ENCODE peak calls at places on chromosomes 7 and 10, in ten cellular contexts. N is neural crest cell, V is GM20000, I is substantia nigra, U is iPS DF 6.9, R is transverse colon, D is left ventricle myocardium inferior, X is hippocampal formation, K is MG63, Y is anterior cingulate cortex. E is an unnamed sample.

GRCh38 chr7:35405461-35405860 is 151.6 kb upstream of the TBX20 start:
- DNase-seq in N (no peak), V (no peak), I (no peak), U (no peak), R (no peak), D (no peak), X (no peak), K (no peak), Y (no peak), E (no peak)

GRCh38 chr10:11863353-11864105 is 40.4 kb downstream of the PROSER2 start:
- DNase-seq in N (no peak), V (peak; percentile 74), I (no peak), U (no peak), R (no peak), D (no peak), X (no peak), K (no peak), Y (no peak), E (no peak)

GRCh38 chr10:93149761-93150160 is 76.1 kb downstream of the CYP26A1 start:
- DNase-seq in N (no peak), V (no peak), I (no peak), U (no peak), R (no peak), D (no peak), X (no peak), K (peak; percentile 22), Y (no peak), E (no peak)

GRCh38 chr10:101050206-101051069 is 11.4 kb upstream of the KAZALD1 start:
- DNase-seq in N (peak; percentile 84), V (peak; percentile 87), I (no peak), U (no peak), R (peak; percentile 77), D (peak; percentile 49), X (no peak), K (peak; percentile 60), Y (no peak), E (peak; percentile 90)

GRCh38 chr7:142689439-142690168 is 59.7 kb upstream of the PRSS1 start:
- DNase-seq in N (no peak), V (no peak), I (no peak), U (no peak), R (no peak), D (no peak), X (no peak), K (no peak), Y (no peak), E (no peak)

GRCh38 chr7:43766564-43766963 is 8.1 kb downstream of the BLVRA start:
- DNase-seq in N (no peak), V (no peak), I (no peak), U (no peak), R (no peak), D (no peak), X (no peak), K (no peak), Y (no peak), E (peak; percentile 43)

GRCh38 chr7:141246426-141246825 is 172.6 kb downstream of the TMEM178B start:
- DNase-seq in N (no peak), V (no peak), I (no peak), U (no peak), R (no peak), D (no peak), X (no peak), K (no peak), Y (no peak), E (no peak)

GRCh38 chr7:43808410-43808809 is 49.9 kb downstream of the BLVRA start:
- DNase-seq in N (no peak), V (no peak), I (no peak), U (no peak), R (no peak), D (no peak), X (no peak), K (no peak), Y (no peak), E (no peak)

GRCh38 chr10:80319725-80320290 is 30.4 kb upstream of the MAT1A start:
- DNase-seq in N (no peak), V (no peak), I (no peak), U (no peak), R (no peak), D (no peak), X (no peak), K (no peak), Y (no peak), E (no peak)

GRCh38 chr7:82382276-82382675 is 61.3 kb downstream of the CACNA2D1 start:
- DNase-seq in N (peak; percentile 28), V (no peak), I (no peak), U (no peak), R (no peak), D (no peak), X (no peak), K (no peak), Y (no peak), E (peak; percentile 79)